ENCODE peak calls at places on chromosomes 4 and X, in six cellular contexts. One of them, this sample, is unnamed.

GRCh38 chr4:54055494-54055893 is 8.9 kb downstream of the CHIC2 start:
- DNase-seq in ovary: no peak
- DNase-seq in psoas muscle: no peak
- DNase-seq in heart left ventricle: no peak
- DNase-seq in CD8-positive, alpha-beta T cell: no peak
- DNase-seq in MM.1S: no peak
- DNase-seq in this sample: no peak

GRCh38 chr4:107665001-107665400 is 55.0 kb downstream of the PAPSS1 start:
- DNase-seq in ovary: no peak
- DNase-seq in psoas muscle: no peak
- DNase-seq in heart left ventricle: no peak
- DNase-seq in CD8-positive, alpha-beta T cell: no peak
- DNase-seq in MM.1S: no peak
- DNase-seq in this sample: no peak

GRCh38 chr4:120353235-120353634 is 286.6 kb upstream of the MAD2L1 start:
- DNase-seq in ovary: no peak
- DNase-seq in psoas muscle: no peak
- DNase-seq in heart left ventricle: no peak
- DNase-seq in CD8-positive, alpha-beta T cell: no peak
- DNase-seq in MM.1S: no peak
- DNase-seq in this sample: no peak

GRCh38 chr4:123659759-123660158 is 263.2 kb downstream of the SPRY1 start:
- DNase-seq in ovary: no peak
- DNase-seq in psoas muscle: no peak
- DNase-seq in heart left ventricle: no peak
- DNase-seq in CD8-positive, alpha-beta T cell: no peak
- DNase-seq in MM.1S: peak; percentile 41
- DNase-seq in this sample: peak; percentile 8

GRCh38 chrX:106791495-106791894 is 11.0 kb upstream of the TBC1D8B start:
- DNase-seq in ovary: no peak
- DNase-seq in psoas muscle: no peak
- DNase-seq in heart left ventricle: no peak
- DNase-seq in CD8-positive, alpha-beta T cell: no peak
- DNase-seq in MM.1S: peak; percentile 21
- DNase-seq in this sample: peak; percentile 31

GRCh38 chr4:116015549-116015948 is 902.1 kb upstream of the NDST4 start:
- DNase-seq in ovary: no peak
- DNase-seq in psoas muscle: no peak
- DNase-seq in heart left ventricle: no peak
- DNase-seq in CD8-positive, alpha-beta T cell: no peak
- DNase-seq in MM.1S: no peak
- DNase-seq in this sample: no peak

GRCh38 chrX:10089378-10089795 is 67.4 kb upstream of the CLCN4 start:
- DNase-seq in ovary: no peak
- DNase-seq in psoas muscle: no peak
- DNase-seq in heart left ventricle: no peak
- DNase-seq in CD8-positive, alpha-beta T cell: no peak
- DNase-seq in MM.1S: no peak
- DNase-seq in this sample: no peak

GRCh38 chr4:122577189-122577553 is 43.7 kb downstream of the IL21 start:
- DNase-seq in ovary: no peak
- DNase-seq in psoas muscle: no peak
- DNase-seq in heart left ventricle: no peak
- DNase-seq in CD8-positive, alpha-beta T cell: no peak
- DNase-seq in MM.1S: no peak
- DNase-seq in this sample: no peak

GRCh38 chrX:151984328-151984727 is 9.9 kb upstream of the GABRE start:
- DNase-seq in ovary: no peak
- DNase-seq in psoas muscle: no peak
- DNase-seq in heart left ventricle: no peak
- DNase-seq in CD8-positive, alpha-beta T cell: no peak
- DNase-seq in MM.1S: no peak
- DNase-seq in this sample: no peak

GRCh38 chrX:137041329-137041728 is 7.5 kb upstream of the GPR101 start:
- DNase-seq in ovary: no peak
- DNase-seq in psoas muscle: no peak
- DNase-seq in heart left ventricle: no peak
- DNase-seq in CD8-positive, alpha-beta T cell: no peak
- DNase-seq in MM.1S: no peak
- DNase-seq in this sample: no peak

GRCh38 chr4:137124278-137124932 is 407.9 kb downstream of the PCDH18 start:
- DNase-seq in ovary: no peak
- DNase-seq in psoas muscle: no peak
- DNase-seq in heart left ventricle: no peak
- DNase-seq in CD8-positive, alpha-beta T cell: no peak
- DNase-seq in MM.1S: peak; percentile 65
- DNase-seq in this sample: peak; percentile 60

GRCh38 chrX:77174680-77175336 is 272.4 kb upstream of the FGF16 start:
- DNase-seq in ovary: no peak
- DNase-seq in psoas muscle: no peak
- DNase-seq in heart left ventricle: no peak
- DNase-seq in CD8-positive, alpha-beta T cell: no peak
- DNase-seq in MM.1S: no peak
- DNase-seq in this sample: no peak

GRCh38 chr4:183960912-183961569 is 55.9 kb downstream of the STOX2 start:
- DNase-seq in ovary: no peak
- DNase-seq in psoas muscle: no peak
- DNase-seq in heart left ventricle: no peak
- DNase-seq in CD8-positive, alpha-beta T cell: no peak
- DNase-seq in MM.1S: no peak
- DNase-seq in this sample: peak; percentile 48

GRCh38 chrX:44400588-44400987 is 57.1 kb upstream of the EFHC2 start:
- DNase-seq in ovary: no peak
- DNase-seq in psoas muscle: no peak
- DNase-seq in heart left ventricle: no peak
- DNase-seq in CD8-positive, alpha-beta T cell: no peak
- DNase-seq in MM.1S: no peak
- DNase-seq in this sample: peak; percentile 87

GRCh38 chr4:16579866-16580265 is 318.6 kb downstream of the LDB2 start:
- DNase-seq in ovary: no peak
- DNase-seq in psoas muscle: no peak
- DNase-seq in heart left ventricle: no peak
- DNase-seq in CD8-positive, alpha-beta T cell: no peak
- DNase-seq in MM.1S: no peak
- DNase-seq in this sample: no peak

GRCh38 chr4:30912098-30912719 is 192.0 kb downstream of the PCDH7 start:
- DNase-seq in ovary: no peak
- DNase-seq in psoas muscle: no peak
- DNase-seq in heart left ventricle: no peak
- DNase-seq in CD8-positive, alpha-beta T cell: no peak
- DNase-seq in MM.1S: no peak
- DNase-seq in this sample: no peak

GRCh38 chr4:52410971-52411370 is 248.1 kb downstream of the USP46 start:
- DNase-seq in ovary: no peak
- DNase-seq in psoas muscle: no peak
- DNase-seq in heart left ventricle: no peak
- DNase-seq in CD8-positive, alpha-beta T cell: no peak
- DNase-seq in MM.1S: no peak
- DNase-seq in this sample: no peak

GRCh38 chr4:119211856-119212250 is 660 bp upstream of the USP53 start:
- DNase-seq in ovary: no peak
- DNase-seq in psoas muscle: no peak
- DNase-seq in heart left ventricle: no peak
- DNase-seq in CD8-positive, alpha-beta T cell: no peak
- DNase-seq in MM.1S: peak; percentile 70
- DNase-seq in this sample: no peak

GRCh38 chrX:153844509-153845082 is 14.3 kb upstream of the PDZD4 start:
- DNase-seq in ovary: no peak
- DNase-seq in psoas muscle: no peak
- DNase-seq in heart left ventricle: no peak
- DNase-seq in CD8-positive, alpha-beta T cell: no peak
- DNase-seq in MM.1S: no peak
- DNase-seq in this sample: no peak

GRCh38 chrX:136214551-136214950 is 36.6 kb downstream of the MAP7D3 start:
- DNase-seq in ovary: no peak
- DNase-seq in psoas muscle: no peak
- DNase-seq in heart left ventricle: no peak
- DNase-seq in CD8-positive, alpha-beta T cell: no peak
- DNase-seq in MM.1S: no peak
- DNase-seq in this sample: no peak

GRCh38 chr4:53497446-53498069 is 93.7 kb downstream of the LNX1 start:
- DNase-seq in ovary: peak; percentile 64
- DNase-seq in psoas muscle: peak; percentile 62
- DNase-seq in heart left ventricle: no peak
- DNase-seq in CD8-positive, alpha-beta T cell: no peak
- DNase-seq in MM.1S: no peak
- DNase-seq in this sample: peak; percentile 90

GRCh38 chr4:101103381-101104142 is 243.8 kb downstream of the PPP3CA start:
- DNase-seq in ovary: no peak
- DNase-seq in psoas muscle: no peak
- DNase-seq in heart left ventricle: no peak
- DNase-seq in CD8-positive, alpha-beta T cell: no peak
- DNase-seq in MM.1S: peak; percentile 35
- DNase-seq in this sample: peak; percentile 15

DNA sequence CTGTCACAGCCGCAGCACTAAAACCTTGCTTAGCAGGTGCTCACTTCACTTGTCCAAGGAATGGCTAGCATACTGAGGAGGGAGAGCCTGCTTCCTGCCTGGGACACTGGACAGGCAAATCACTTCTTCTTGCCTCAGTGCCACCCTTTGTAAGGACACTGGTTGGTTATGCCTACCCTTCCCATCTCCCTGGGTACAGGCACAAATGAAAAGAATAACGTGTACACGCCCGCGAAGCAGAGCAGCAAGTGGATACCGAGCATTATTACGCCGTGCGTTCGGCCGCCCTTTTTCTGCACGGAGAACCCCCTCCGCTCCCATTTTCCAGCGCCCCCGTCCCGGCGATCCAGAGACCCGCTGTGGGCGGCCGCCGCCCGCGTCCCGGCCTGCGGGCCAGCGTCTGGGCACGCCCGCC is 338 bp upstream of the KLHL2 start:
- DNase-seq in ovary: no peak
- DNase-seq in psoas muscle: no peak
- DNase-seq in heart left ventricle: no peak
- DNase-seq in CD8-positive, alpha-beta T cell: no peak
- DNase-seq in MM.1S: no peak
- DNase-seq in this sample: peak; percentile 18
- H3K4me1 ChIP-seq in ovary: peaks cover 4% of the 10 kb centered on the region
- H3K4me1 ChIP-seq in psoas muscle: peaks cover 5% of the 10 kb centered on the region
- H3K4me1 ChIP-seq in heart left ventricle: no peaks in the 10 kb centered on the region
- H3K4me1 ChIP-seq in CD8-positive, alpha-beta T cell: peaks cover 31% of the 10 kb centered on the region
- H3K4me1 ChIP-seq in MM.1S: peaks cover 16% of the 10 kb centered on the region
- H3K4me1 ChIP-seq in this sample: peaks cover 11% of the 10 kb centered on the region

GRCh38 chr4:38207110-38207457 is 246.9 kb downstream of the PTTG2 start:
- DNase-seq in ovary: no peak
- DNase-seq in psoas muscle: no peak
- DNase-seq in heart left ventricle: no peak
- DNase-seq in CD8-positive, alpha-beta T cell: no peak
- DNase-seq in MM.1S: no peak
- DNase-seq in this sample: no peak

GRCh38 chr4:38209654-38210053 is 249.5 kb downstream of the PTTG2 start:
- DNase-seq in ovary: no peak
- DNase-seq in psoas muscle: no peak
- DNase-seq in heart left ventricle: no peak
- DNase-seq in CD8-positive, alpha-beta T cell: no peak
- DNase-seq in MM.1S: no peak
- DNase-seq in this sample: no peak

DNA sequence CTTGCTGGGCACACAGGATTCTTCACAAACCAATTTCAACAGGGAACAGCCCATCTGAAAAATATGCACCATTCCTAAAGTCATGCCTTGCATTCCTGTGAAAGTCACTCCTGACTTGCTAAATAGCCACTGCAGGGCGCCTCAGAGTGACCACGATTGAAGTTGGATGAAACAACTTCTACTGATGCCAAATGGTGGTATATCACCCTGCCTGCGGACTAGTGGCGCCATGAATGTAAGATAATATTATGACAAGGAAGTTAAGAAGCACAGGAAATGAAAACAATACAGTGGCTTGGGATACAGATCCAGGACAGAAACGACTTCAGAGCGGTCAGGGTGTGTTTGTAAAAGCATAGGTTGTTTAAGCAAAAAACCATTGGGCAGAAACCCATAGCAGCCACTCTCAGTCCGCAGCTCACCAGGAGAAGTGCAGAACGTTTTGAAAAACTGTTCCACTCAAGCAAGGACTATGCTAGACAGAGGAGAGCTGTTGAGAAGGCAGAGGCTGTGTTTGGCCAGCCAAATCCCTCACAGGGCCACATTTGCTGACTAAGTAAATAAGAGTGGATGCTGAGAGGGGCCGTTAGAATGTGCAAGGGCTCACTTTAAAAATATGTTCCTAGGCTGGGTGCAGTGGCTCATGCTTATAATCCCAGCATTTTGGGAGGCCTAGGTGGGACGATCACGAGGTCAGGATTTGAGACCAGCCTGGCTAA is 250.4 kb downstream of the PTTG2 start:
- DNase-seq in ovary: no peak
- DNase-seq in psoas muscle: no peak
- DNase-seq in heart left ventricle: no peak
- DNase-seq in CD8-positive, alpha-beta T cell: no peak
- DNase-seq in MM.1S: no peak
- DNase-seq in this sample: peak; percentile 37
- TF ChIP-seq CTCF in ovary: no peak
- TF ChIP-seq CTCF in psoas muscle: no peak
- TF ChIP-seq CTCF in heart left ventricle: no peak
- TF ChIP-seq CTCF in CD8-positive, alpha-beta T cell: no peak
- TF ChIP-seq CTCF in MM.1S: no peak
- TF ChIP-seq CTCF in this sample: no peak

DNA sequence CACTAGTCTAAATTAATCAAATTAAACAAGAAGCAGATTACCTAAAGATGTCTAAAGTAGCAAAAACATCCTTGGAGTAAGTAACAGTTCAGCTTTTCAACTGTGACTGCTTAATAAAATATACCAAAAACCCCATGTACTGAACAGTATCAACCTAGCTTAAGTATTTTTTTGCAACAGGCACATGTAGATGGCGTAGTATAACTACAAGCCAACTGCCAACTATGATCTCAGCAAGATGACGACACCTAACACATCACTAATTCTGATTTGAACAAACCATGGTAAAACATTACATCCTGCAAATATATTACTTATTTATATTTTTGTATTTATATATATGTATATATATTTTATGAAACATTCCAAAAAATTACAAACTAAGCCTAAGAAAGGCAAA is 24.5 kb downstream of the DHX15 start:
- DNase-seq in ovary: no peak
- DNase-seq in psoas muscle: no peak
- DNase-seq in heart left ventricle: no peak
- DNase-seq in CD8-positive, alpha-beta T cell: no peak
- DNase-seq in MM.1S: no peak
- DNase-seq in this sample: no peak
- H3K9me3 ChIP-seq in ovary: no peaks in the 10 kb centered on the region
- H3K9me3 ChIP-seq in psoas muscle: no peaks in the 10 kb centered on the region
- H3K9me3 ChIP-seq in heart left ventricle: no peaks in the 10 kb centered on the region
- H3K9me3 ChIP-seq in CD8-positive, alpha-beta T cell: no peaks in the 10 kb centered on the region
- H3K9me3 ChIP-seq in MM.1S: no peaks in the 10 kb centered on the region
- H3K9me3 ChIP-seq in this sample: no peaks in the 10 kb centered on the region

GRCh38 chrX:41350976-41351569 is 17.1 kb downstream of the DDX3X start:
- DNase-seq in ovary: no peak
- DNase-seq in psoas muscle: no peak
- DNase-seq in heart left ventricle: no peak
- DNase-seq in CD8-positive, alpha-beta T cell: no peak
- DNase-seq in MM.1S: no peak
- DNase-seq in this sample: peak; percentile 30
- H3K4me1 ChIP-seq in ovary: no peaks in the 10 kb centered on the region
- H3K4me1 ChIP-seq in psoas muscle: no peaks in the 10 kb centered on the region
- H3K4me1 ChIP-seq in heart left ventricle: no peaks in the 10 kb centered on the region
- H3K4me1 ChIP-seq in CD8-positive, alpha-beta T cell: peaks cover 6% of the 10 kb centered on the region
- H3K4me1 ChIP-seq in MM.1S: no peaks in the 10 kb centered on the region
- H3K4me1 ChIP-seq in this sample: no peaks in the 10 kb centered on the region